ENCODE peak calls at places on chromosomes 7 and 10, in five cellular contexts. One of them, this sample, is unnamed. For H3K4me1, the result is how much of the 10 kb centered on the place peaks cover.

GRCh38 chr10:83612746-83613145 is 526.6 kb upstream of the GHITM start:
- DNase-seq in upper lobe of right lung: no peak
- DNase-seq in A549: no peak
- DNase-seq in upper lobe of left lung: no peak
- DNase-seq in psoas muscle: no peak
- DNase-seq in this sample: no peak

GRCh38 chr7:115747174-115747573 is 283.4 kb downstream of the TFEC start:
- DNase-seq in psoas muscle: no peak
- DNase-seq in upper lobe of right lung: no peak
- DNase-seq in upper lobe of left lung: no peak
- DNase-seq in A549: no peak
- DNase-seq in this sample: no peak

GRCh38 chr10:57657164-57657765 is 610.4 kb downstream of the IPMK start:
- DNase-seq in upper lobe of left lung: no peak
- DNase-seq in A549: peak
- DNase-seq in upper lobe of right lung: no peak
- DNase-seq in psoas muscle: peak
- DNase-seq in this sample: peak

GRCh38 chr10:74589226-74589673 is 237.2 kb upstream of the KAT6B start:
- DNase-seq in psoas muscle: peak
- DNase-seq in A549: peak
- DNase-seq in upper lobe of right lung: peak
- DNase-seq in upper lobe of left lung: no peak
- DNase-seq in this sample: peak

GRCh38 chr10:129784286-129784685 is 179.8 kb downstream of the EBF3 start:
- DNase-seq in A549: no peak
- DNase-seq in upper lobe of right lung: peak
- DNase-seq in upper lobe of left lung: no peak
- DNase-seq in psoas muscle: no peak
- DNase-seq in this sample: no peak

GRCh38 chr10:34254596-34254995 is 560.5 kb downstream of the PARD3 start:
- DNase-seq in upper lobe of right lung: no peak
- DNase-seq in A549: peak
- DNase-seq in psoas muscle: no peak
- DNase-seq in upper lobe of left lung: no peak
- DNase-seq in this sample: no peak

GRCh38 chr10:80075781-80076180 is 2.7 kb upstream of the TMEM254 start:
- DNase-seq in psoas muscle: no peak
- DNase-seq in A549: no peak
- DNase-seq in upper lobe of left lung: no peak
- DNase-seq in upper lobe of right lung: no peak
- DNase-seq in this sample: no peak

GRCh38 chr7:135879238-135879637 is 97.9 kb downstream of the MTPN start:
- DNase-seq in psoas muscle: no peak
- DNase-seq in upper lobe of right lung: no peak
- DNase-seq in upper lobe of left lung: no peak
- DNase-seq in A549: no peak
- DNase-seq in this sample: no peak

GRCh38 chr10:82037076-82037475 is 162.1 kb downstream of the NRG3 start:
- DNase-seq in A549: no peak
- DNase-seq in psoas muscle: no peak
- DNase-seq in upper lobe of right lung: no peak
- DNase-seq in upper lobe of left lung: no peak
- DNase-seq in this sample: no peak

GRCh38 chr10:121448768-121449456 is 149.3 kb downstream of the FGFR2 start:
- DNase-seq in A549: no peak
- DNase-seq in psoas muscle: no peak
- DNase-seq in upper lobe of right lung: no peak
- DNase-seq in upper lobe of left lung: no peak
- DNase-seq in this sample: no peak

GRCh38 chr7:151245360-151246160 is 2.9 kb downstream of the SMARCD3 start:
- DNase-seq in upper lobe of left lung: peak
- DNase-seq in A549: peak
- DNase-seq in upper lobe of right lung: peak
- DNase-seq in psoas muscle: peak
- DNase-seq in this sample: peak

GRCh38 chr10:116796910-116797513 is 52.3 kb upstream of the ENO4 start:
- DNase-seq in A549: peak
- DNase-seq in psoas muscle: peak
- DNase-seq in upper lobe of right lung: peak
- DNase-seq in upper lobe of left lung: no peak
- DNase-seq in this sample: peak

GRCh38 chr7:101804642-101805401 is 12.6 kb upstream of the CUX1 start:
- DNase-seq in upper lobe of right lung: no peak
- DNase-seq in psoas muscle: no peak
- DNase-seq in A549: peak
- DNase-seq in upper lobe of left lung: no peak
- DNase-seq in this sample: peak

GRCh38 chr7:4633012-4633411 is 49.1 kb upstream of the FOXK1 start:
- DNase-seq in A549: peak
- DNase-seq in psoas muscle: no peak
- DNase-seq in upper lobe of left lung: no peak
- DNase-seq in upper lobe of right lung: no peak
- DNase-seq in this sample: no peak

GRCh38 chr10:11673346-11674330 is 62.2 kb upstream of the USP6NL start:
- DNase-seq in upper lobe of left lung: no peak
- DNase-seq in psoas muscle: no peak
- DNase-seq in upper lobe of right lung: no peak
- DNase-seq in A549: no peak
- DNase-seq in this sample: peak

GRCh38 chr7:72161534-72161933 is 250.6 kb downstream of the CALN1 start:
- DNase-seq in upper lobe of left lung: no peak
- DNase-seq in A549: no peak
- DNase-seq in psoas muscle: no peak
- DNase-seq in upper lobe of right lung: no peak
- DNase-seq in this sample: no peak

GRCh38 chr7:673681-674453 is 52.6 kb upstream of the DNAAF5 start:
- DNase-seq in upper lobe of left lung: no peak
- DNase-seq in psoas muscle: no peak
- DNase-seq in A549: no peak
- DNase-seq in upper lobe of right lung: no peak
- DNase-seq in this sample: peak

GRCh38 chr7:2523461-2523905 is 3.9 kb downstream of the LFNG start:
- DNase-seq in upper lobe of right lung: peak
- DNase-seq in A549: no peak
- DNase-seq in upper lobe of left lung: peak
- DNase-seq in psoas muscle: no peak
- DNase-seq in this sample: peak

GRCh38 chr7:100465702-100466311 is 1.7 kb upstream of the SPACDR start:
- DNase-seq in upper lobe of right lung: peak
- DNase-seq in psoas muscle: peak
- DNase-seq in A549: peak
- DNase-seq in upper lobe of left lung: peak
- DNase-seq in this sample: peak

GRCh38 chr10:118922226-118922625 is 107.3 kb upstream of the NANOS1 start:
- DNase-seq in A549: no peak
- DNase-seq in upper lobe of left lung: no peak
- DNase-seq in psoas muscle: no peak
- DNase-seq in upper lobe of right lung: no peak
- DNase-seq in this sample: no peak

GRCh38 chr10:15585303-15585715 is 134.4 kb downstream of the ITGA8 start:
- DNase-seq in A549: peak
- DNase-seq in psoas muscle: peak
- DNase-seq in upper lobe of left lung: peak
- DNase-seq in upper lobe of right lung: peak
- DNase-seq in this sample: peak

GRCh38 chr7:16465469-16466086 is at the start of gene SOSTDC1:
- DNase-seq in psoas muscle: no peak
- DNase-seq in upper lobe of right lung: no peak
- DNase-seq in upper lobe of left lung: no peak
- DNase-seq in A549: no peak
- DNase-seq in this sample: no peak

GRCh38 chr7:44733708-44734481 is 14.8 kb upstream of the ZMIZ2 start:
- DNase-seq in upper lobe of right lung: no peak
- DNase-seq in upper lobe of left lung: no peak
- DNase-seq in A549: no peak
- DNase-seq in psoas muscle: no peak
- DNase-seq in this sample: no peak

GRCh38 chr7:41809081-41809480 is 106.2 kb upstream of the INHBA start:
- DNase-seq in A549: no peak
- DNase-seq in upper lobe of right lung: no peak
- DNase-seq in psoas muscle: no peak
- DNase-seq in upper lobe of left lung: no peak
- DNase-seq in this sample: no peak

GRCh38 chr10:90125966-90126600 is 424.7 kb downstream of the KIF20B start:
- DNase-seq in upper lobe of left lung: no peak
- DNase-seq in psoas muscle: no peak
- DNase-seq in upper lobe of right lung: no peak
- DNase-seq in A549: no peak
- DNase-seq in this sample: no peak

GRCh38 chr7:142001163-142001874 is 5.6 kb downstream of the MGAM start:
- DNase-seq in psoas muscle: no peak
- DNase-seq in upper lobe of right lung: no peak
- DNase-seq in A549: no peak
- DNase-seq in upper lobe of left lung: no peak
- DNase-seq in this sample: no peak

GRCh38 chr10:76922666-76923065 is 714.9 kb downstream of the KCNMA1 start:
- DNase-seq in upper lobe of left lung: no peak
- DNase-seq in A549: no peak
- DNase-seq in psoas muscle: no peak
- DNase-seq in upper lobe of right lung: no peak
- DNase-seq in this sample: no peak

GRCh38 chr7:88218836-88219605 is 817 bp downstream of the SRI start:
- DNase-seq in upper lobe of left lung: peak
- DNase-seq in A549: peak
- DNase-seq in psoas muscle: peak
- DNase-seq in upper lobe of right lung: peak
- DNase-seq in this sample: peak

DNA sequence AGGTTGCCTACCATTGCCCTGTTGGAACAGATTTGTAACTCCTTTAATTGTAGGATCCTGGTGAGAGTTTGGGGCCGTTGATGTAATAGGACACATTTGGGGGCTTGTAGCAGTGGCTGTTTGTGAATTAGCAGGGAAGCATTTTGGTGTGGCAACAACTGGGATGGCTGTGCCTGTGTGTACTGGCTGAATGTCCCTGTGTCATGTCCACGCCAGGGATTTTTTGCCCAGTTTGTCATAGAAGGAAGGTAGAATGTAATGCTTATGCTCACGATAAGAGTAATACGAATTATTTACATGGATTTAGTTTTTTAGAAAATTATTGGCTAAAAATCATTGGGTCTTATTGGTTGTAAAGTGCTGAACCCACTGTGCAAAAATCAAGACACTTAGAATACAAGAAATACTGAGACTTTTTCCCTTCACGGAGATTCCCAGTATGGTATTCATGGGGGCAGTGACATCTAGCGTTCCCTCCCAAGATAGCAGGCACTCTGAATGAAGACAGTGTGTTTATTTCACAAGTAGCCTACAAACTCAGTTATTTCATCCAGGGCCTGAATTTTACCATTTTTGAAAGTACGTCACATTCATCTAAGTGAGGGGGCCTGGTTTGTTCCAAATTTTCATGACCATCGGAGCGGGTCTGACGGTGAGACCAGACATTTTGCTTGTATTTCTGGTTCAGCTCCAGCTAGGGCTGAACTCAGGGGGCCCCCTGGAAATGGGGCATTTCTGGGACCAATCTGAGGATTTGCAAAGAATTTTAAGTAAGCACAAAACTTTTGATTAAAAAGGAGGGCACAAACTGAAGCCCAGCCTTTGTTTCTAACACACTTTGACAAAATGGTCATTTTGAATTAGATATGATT is 74.7 kb downstream of the CACNB2 start:
- DNase-seq in upper lobe of left lung: no peak
- DNase-seq in psoas muscle: no peak
- DNase-seq in A549: peak
- DNase-seq in upper lobe of right lung: no peak
- DNase-seq in this sample: no peak
- H3K4me1 ChIP-seq in upper lobe of left lung: under half
- H3K4me1 ChIP-seq in psoas muscle: under half
- H3K4me1 ChIP-seq in A549: under half
- H3K4me1 ChIP-seq in upper lobe of right lung: under half
- H3K4me1 ChIP-seq in this sample: under half

GRCh38 chr10:104925232-104925851 is 284.3 kb downstream of the SORCS3 start:
- DNase-seq in upper lobe of right lung: no peak
- DNase-seq in upper lobe of left lung: no peak
- DNase-seq in psoas muscle: no peak
- DNase-seq in A549: peak
- DNase-seq in this sample: peak
- TF ChIP-seq CTCF in upper lobe of right lung: peak
- TF ChIP-seq CTCF in upper lobe of left lung: peak
- TF ChIP-seq CTCF in psoas muscle: peak
- TF ChIP-seq CTCF in A549: peak
- TF ChIP-seq CTCF in this sample: peak

GRCh38 chr10:132939378-132939955 is 2.9 kb downstream of the CFAP46 start:
- DNase-seq in upper lobe of right lung: peak
- DNase-seq in psoas muscle: no peak
- DNase-seq in upper lobe of left lung: peak
- DNase-seq in A549: no peak
- DNase-seq in this sample: no peak

GRCh38 chr10:132937861-132938260 is 4.5 kb downstream of the CFAP46 start:
- DNase-seq in psoas muscle: no peak
- DNase-seq in upper lobe of left lung: peak
- DNase-seq in A549: no peak
- DNase-seq in upper lobe of right lung: peak
- DNase-seq in this sample: no peak

GRCh38 chr10:132939957-132940790 is 2.2 kb downstream of the CFAP46 start:
- DNase-seq in psoas muscle: peak
- DNase-seq in A549: peak
- DNase-seq in upper lobe of left lung: peak
- DNase-seq in upper lobe of right lung: peak
- DNase-seq in this sample: peak

GRCh38 chr10:132940791-132941465 is 1.4 kb downstream of the CFAP46 start:
- DNase-seq in psoas muscle: no peak
- DNase-seq in upper lobe of right lung: peak
- DNase-seq in upper lobe of left lung: peak
- DNase-seq in A549: no peak
- DNase-seq in this sample: peak

GRCh38 chr10:132938472-132939329 is 3.7 kb downstream of the CFAP46 start:
- DNase-seq in psoas muscle: no peak
- DNase-seq in upper lobe of right lung: peak
- DNase-seq in A549: no peak
- DNase-seq in upper lobe of left lung: peak
- DNase-seq in this sample: peak
- H3K4me1 ChIP-seq in psoas muscle: under half
- H3K4me1 ChIP-seq in upper lobe of right lung: under half
- H3K4me1 ChIP-seq in A549: under half
- H3K4me1 ChIP-seq in upper lobe of left lung: under half
- H3K4me1 ChIP-seq in this sample: under half

DNA sequence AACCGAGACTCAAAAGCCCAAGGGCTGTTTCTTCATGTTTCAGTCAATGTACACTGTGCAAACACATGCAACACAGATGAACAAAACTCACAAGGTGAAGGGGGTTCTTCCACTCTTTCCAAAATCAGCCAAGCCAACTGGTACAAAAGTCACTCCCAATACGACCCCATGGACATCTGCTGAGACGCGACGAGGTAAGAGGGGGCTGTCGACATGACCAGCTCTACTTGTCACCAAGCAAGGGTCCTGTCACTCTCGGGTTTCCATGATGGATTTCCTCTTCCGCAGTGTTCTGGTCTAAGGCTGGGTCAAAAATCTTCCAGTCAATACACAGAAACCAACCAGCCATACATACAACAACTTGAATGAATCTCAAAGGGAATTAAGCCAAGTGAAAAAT is 37.8 kb downstream of the CTBP2 start:
- DNase-seq in A549: no peak
- DNase-seq in psoas muscle: no peak
- DNase-seq in upper lobe of left lung: no peak
- DNase-seq in upper lobe of right lung: peak
- DNase-seq in this sample: no peak
- TF ChIP-seq CTCF in A549: no peak
- TF ChIP-seq CTCF in psoas muscle: no peak
- TF ChIP-seq CTCF in upper lobe of left lung: no peak
- TF ChIP-seq CTCF in upper lobe of right lung: no peak
- TF ChIP-seq CTCF in this sample: no peak

This sample was measured in pancreas.